ENCODE peak calls at places on chromosome 5, in six cellular contexts. U is ovary, X is stomach, Y is H1, F is sigmoid colon, C is tibial nerve. A is an unnamed sample.
A peak's percentile ranks its signal among the peaks of the same experiment; 100 is the strongest.

GRCh38 chr5:68534131-68534940 is 318.8 kb downstream of the PIK3R1 start:
- DNase-seq in U (peak; percentile 56), C (no peak), F (no peak), X (peak; percentile 70), Y (no peak), A (peak; percentile 10)

GRCh38 chr5:68839019-68839552 is 254.7 kb upstream of the SLC30A5 start:
- DNase-seq in U (no peak), F (no peak), Y (no peak), X (no peak), C (peak; percentile 67), A (no peak)

GRCh38 chr5:107285772-107286171 is 385.0 kb downstream of the EFNA5 start:
- DNase-seq in Y (no peak), F (no peak), X (no peak), C (no peak), U (no peak), A (no peak)

GRCh38 chr5:146042628-146043279 is 62.6 kb downstream of the PLAC8L1 start:
- DNase-seq in X (no peak), F (no peak), U (no peak), Y (no peak), C (no peak), A (peak; percentile 37)

GRCh38 chr5:57505640-57506039 is 23.0 kb upstream of the ACTBL2 start:
- DNase-seq in U (no peak), C (no peak), Y (no peak), F (no peak), X (no peak), A (no peak)

GRCh38 chr5:126919566-126919965 is 110.8 kb downstream of the MARCHF3 start:
- DNase-seq in F (no peak), U (no peak), X (no peak), Y (no peak), C (no peak), A (no peak)

GRCh38 chr5:175579742-175580432 is 78.0 kb upstream of the HRH2 start:
- DNase-seq in X (no peak), C (no peak), F (no peak), U (no peak), Y (no peak), A (no peak)

GRCh38 chr5:178651046-178651810 is 24.4 kb upstream of the CLK4 start:
- DNase-seq in X (no peak), Y (no peak), F (no peak), U (no peak), C (no peak), A (no peak)

GRCh38 chr5:95281211-95281610 is 3.7 kb downstream of the MCTP1 start:
- DNase-seq in C (no peak), F (no peak), U (no peak), Y (no peak), X (no peak), A (no peak)
- H3K27me3 ChIP-seq in C (peaks cover 59% of the 10 kb centered on the region), F (peaks cover 33% of the 10 kb centered on the region), U (no peaks in the 10 kb centered on the region), Y (peaks cover 9% of the 10 kb centered on the region), X (no peaks in the 10 kb centered on the region), A (peaks cover 70% of the 10 kb centered on the region)

GRCh38 chr5:135308752-135309151 is 90.3 kb downstream of the MACROH2A1 start:
- DNase-seq in Y (no peak), X (no peak), F (no peak), U (no peak), C (no peak), A (no peak)
- TF ChIP-seq EP300 in Y (no peak), X (no peak), F (no peak), U (no peak), C (no peak), A (no peak)

GRCh38 chr5:149256451-149256850 is 15.2 kb upstream of the AFAP1L1 start:
- DNase-seq in X (no peak), U (no peak), Y (no peak), C (no peak), F (no peak), A (no peak)

GRCh38 chr5:149251546-149251945 is 20.1 kb upstream of the AFAP1L1 start:
- DNase-seq in Y (no peak), X (no peak), C (no peak), F (no peak), U (no peak), A (no peak)

GRCh38 chr5:149257875-149258705 is 13.6 kb upstream of the AFAP1L1 start:
- DNase-seq in X (no peak), Y (no peak), F (no peak), C (no peak), U (no peak), A (no peak)

GRCh38 chr5:149254506-149254905 is 17.2 kb upstream of the AFAP1L1 start:
- DNase-seq in U (no peak), C (no peak), F (no peak), X (no peak), Y (no peak), A (no peak)
- H3K27me3 ChIP-seq in U (no peaks in the 10 kb centered on the region), C (no peaks in the 10 kb centered on the region), F (no peaks in the 10 kb centered on the region), X (no peaks in the 10 kb centered on the region), Y (no peaks in the 10 kb centered on the region), A (no peaks in the 10 kb centered on the region)

GRCh38 chr5:74555991-74556390 is 84.5 kb downstream of the ENC1 start:
- DNase-seq in C (no peak), Y (no peak), F (no peak), X (no peak), U (no peak), A (no peak)
- TF ChIP-seq EP300 in C (no peak), Y (no peak), F (no peak), X (no peak), U (no peak), A (no peak)

GRCh38 chr5:861442-862366 is 10.9 kb upstream of the ZDHHC11 start:
- DNase-seq in U (no peak), F (no peak), Y (no peak), C (no peak), X (no peak), A (no peak)
- H3K27me3 ChIP-seq in U (no peaks in the 10 kb centered on the region), F (no peaks in the 10 kb centered on the region), Y (no peaks in the 10 kb centered on the region), C (no peaks in the 10 kb centered on the region), X (no peaks in the 10 kb centered on the region), A (no peaks in the 10 kb centered on the region)